ENCODE peak calls at places on chromosomes 5 and 9, in eight cellular contexts. One of them, this sample, is unnamed.

GRCh38 chr9:126334626-126335621 is 8.3 kb downstream of the MVB12B start:
- DNase-seq in H9: no peak
- DNase-seq in A549: no peak
- DNase-seq in IMR-90: peak; percentile 33
- DNase-seq in cardiac muscle cell: no peak
- DNase-seq in right cardiac atrium: no peak
- DNase-seq in mesendoderm: no peak
- DNase-seq in mammary epithelial cell: no peak
- DNase-seq in this sample: no peak

GRCh38 chr5:143913008-143913752 is 101.2 kb downstream of the HMHB1 start:
- DNase-seq in H9: no peak
- DNase-seq in A549: peak; percentile 74
- DNase-seq in IMR-90: peak; percentile 91
- DNase-seq in cardiac muscle cell: no peak
- DNase-seq in right cardiac atrium: no peak
- DNase-seq in mesendoderm: no peak
- DNase-seq in mammary epithelial cell: peak; percentile 93
- DNase-seq in this sample: no peak

GRCh38 chr5:178115136-178115834 is 2.0 kb downstream of the N4BP3 start:
- DNase-seq in H9: peak; percentile 93
- DNase-seq in A549: no peak
- DNase-seq in IMR-90: no peak
- DNase-seq in cardiac muscle cell: no peak
- DNase-seq in right cardiac atrium: no peak
- DNase-seq in mesendoderm: peak; percentile 92
- DNase-seq in mammary epithelial cell: no peak
- DNase-seq in this sample: no peak

GRCh38 chr9:75903785-75904360 is 13.4 kb downstream of the PCSK5 start:
- DNase-seq in H9: no peak
- DNase-seq in A549: peak; percentile 62
- DNase-seq in IMR-90: peak; percentile 17
- DNase-seq in cardiac muscle cell: no peak
- DNase-seq in right cardiac atrium: no peak
- DNase-seq in mesendoderm: peak; percentile 78
- DNase-seq in mammary epithelial cell: peak; percentile 72
- DNase-seq in this sample: peak; percentile 41

GRCh38 chr5:135055385-135055784 is 21.4 kb upstream of the PITX1 start:
- DNase-seq in H9: no peak
- DNase-seq in A549: no peak
- DNase-seq in IMR-90: no peak
- DNase-seq in cardiac muscle cell: no peak
- DNase-seq in right cardiac atrium: no peak
- DNase-seq in mesendoderm: no peak
- DNase-seq in mammary epithelial cell: no peak
- DNase-seq in this sample: no peak

GRCh38 chr5:98679963-98680362 is 93.5 kb upstream of the RGMB start:
- DNase-seq in H9: no peak
- DNase-seq in A549: no peak
- DNase-seq in IMR-90: peak; percentile 59
- DNase-seq in cardiac muscle cell: no peak
- DNase-seq in right cardiac atrium: no peak
- DNase-seq in mesendoderm: peak; percentile 82
- DNase-seq in mammary epithelial cell: no peak
- DNase-seq in this sample: no peak

GRCh38 chr9:130824616-130825015 is 10.4 kb upstream of the ABL1 start:
- DNase-seq in H9: no peak
- DNase-seq in A549: no peak
- DNase-seq in IMR-90: no peak
- DNase-seq in cardiac muscle cell: no peak
- DNase-seq in right cardiac atrium: no peak
- DNase-seq in mesendoderm: no peak
- DNase-seq in mammary epithelial cell: no peak
- DNase-seq in this sample: no peak

GRCh38 chr5:22621084-22621483 is 232.1 kb downstream of the CDH12 start:
- DNase-seq in H9: peak; percentile 34
- DNase-seq in A549: no peak
- DNase-seq in IMR-90: no peak
- DNase-seq in cardiac muscle cell: no peak
- DNase-seq in right cardiac atrium: no peak
- DNase-seq in mesendoderm: peak; percentile 47
- DNase-seq in mammary epithelial cell: no peak
- DNase-seq in this sample: no peak

GRCh38 chr5:31408814-31409213 is 123.1 kb downstream of the DROSHA start:
- DNase-seq in H9: no peak
- DNase-seq in A549: no peak
- DNase-seq in IMR-90: peak; percentile 74
- DNase-seq in cardiac muscle cell: peak; percentile 24
- DNase-seq in right cardiac atrium: no peak
- DNase-seq in mesendoderm: peak; percentile 68
- DNase-seq in mammary epithelial cell: peak; percentile 90
- DNase-seq in this sample: no peak

GRCh38 chr5:68565427-68565826 is 349.9 kb downstream of the PIK3R1 start:
- DNase-seq in H9: no peak
- DNase-seq in A549: no peak
- DNase-seq in IMR-90: no peak
- DNase-seq in cardiac muscle cell: no peak
- DNase-seq in right cardiac atrium: no peak
- DNase-seq in mesendoderm: no peak
- DNase-seq in mammary epithelial cell: no peak
- DNase-seq in this sample: no peak

GRCh38 chr9:101693937-101694336 is 44.5 kb downstream of the GRIN3A start:
- DNase-seq in H9: no peak
- DNase-seq in A549: no peak
- DNase-seq in IMR-90: no peak
- DNase-seq in cardiac muscle cell: no peak
- DNase-seq in right cardiac atrium: no peak
- DNase-seq in mesendoderm: no peak
- DNase-seq in mammary epithelial cell: no peak
- DNase-seq in this sample: no peak

GRCh38 chr9:136099547-136099946 is 4.5 kb upstream of the NACC2 start:
- DNase-seq in H9: no peak
- DNase-seq in A549: no peak
- DNase-seq in IMR-90: no peak
- DNase-seq in cardiac muscle cell: no peak
- DNase-seq in right cardiac atrium: no peak
- DNase-seq in mesendoderm: no peak
- DNase-seq in mammary epithelial cell: no peak
- DNase-seq in this sample: no peak

GRCh38 chr5:136840601-136841000 is 475.3 kb upstream of the TRPC7 start:
- DNase-seq in H9: no peak
- DNase-seq in A549: no peak
- DNase-seq in IMR-90: no peak
- DNase-seq in cardiac muscle cell: no peak
- DNase-seq in right cardiac atrium: no peak
- DNase-seq in mesendoderm: no peak
- DNase-seq in mammary epithelial cell: no peak
- DNase-seq in this sample: no peak

GRCh38 chr5:142636093-142636492 is 49.8 kb downstream of the FGF1 start:
- DNase-seq in H9: no peak
- DNase-seq in A549: no peak
- DNase-seq in IMR-90: no peak
- DNase-seq in cardiac muscle cell: no peak
- DNase-seq in right cardiac atrium: no peak
- DNase-seq in mesendoderm: no peak
- DNase-seq in mammary epithelial cell: no peak
- DNase-seq in this sample: no peak

GRCh38 chr9:89444212-89444611 is 53.7 kb downstream of the SEMA4D start:
- DNase-seq in H9: no peak
- DNase-seq in A549: no peak
- DNase-seq in IMR-90: no peak
- DNase-seq in cardiac muscle cell: peak; percentile 45
- DNase-seq in right cardiac atrium: no peak
- DNase-seq in mesendoderm: no peak
- DNase-seq in mammary epithelial cell: no peak
- DNase-seq in this sample: no peak

GRCh38 chr5:37495210-37495609 is 116.1 kb downstream of the WDR70 start:
- DNase-seq in H9: no peak
- DNase-seq in A549: no peak
- DNase-seq in IMR-90: peak; percentile 39
- DNase-seq in cardiac muscle cell: no peak
- DNase-seq in right cardiac atrium: no peak
- DNase-seq in mesendoderm: peak; percentile 14
- DNase-seq in mammary epithelial cell: peak; percentile 14
- DNase-seq in this sample: no peak

GRCh38 chr9:89427621-89428221 is 70.2 kb downstream of the SEMA4D start:
- DNase-seq in H9: no peak
- DNase-seq in A549: no peak
- DNase-seq in IMR-90: peak; percentile 49
- DNase-seq in cardiac muscle cell: no peak
- DNase-seq in right cardiac atrium: no peak
- DNase-seq in mesendoderm: no peak
- DNase-seq in mammary epithelial cell: no peak
- DNase-seq in this sample: no peak

GRCh38 chr9:112166176-112167140 is 8.6 kb downstream of the SUSD1 start:
- DNase-seq in H9: no peak
- DNase-seq in A549: peak; percentile 51
- DNase-seq in IMR-90: peak; percentile 14
- DNase-seq in cardiac muscle cell: no peak
- DNase-seq in right cardiac atrium: no peak
- DNase-seq in mesendoderm: peak; percentile 31
- DNase-seq in mammary epithelial cell: peak; percentile 98
- DNase-seq in this sample: no peak

GRCh38 chr5:169798906-169799660 is 162.0 kb downstream of the DOCK2 start:
- DNase-seq in H9: no peak
- DNase-seq in A549: no peak
- DNase-seq in IMR-90: no peak
- DNase-seq in cardiac muscle cell: no peak
- DNase-seq in right cardiac atrium: no peak
- DNase-seq in mesendoderm: no peak
- DNase-seq in mammary epithelial cell: no peak
- DNase-seq in this sample: no peak
- H3K27ac ChIP-seq in H9: no peak overlapping the region
- H3K27ac ChIP-seq in A549: no peak overlapping the region
- H3K27ac ChIP-seq in IMR-90: no peak overlapping the region
- H3K27ac ChIP-seq in cardiac muscle cell: no peak overlapping the region
- H3K27ac ChIP-seq in right cardiac atrium: no peak overlapping the region
- H3K27ac ChIP-seq in mesendoderm: peak overlapping the region; percentile 16
- H3K27ac ChIP-seq in mammary epithelial cell: no peak overlapping the region
- H3K27ac ChIP-seq in this sample: no peak overlapping the region

DNA sequence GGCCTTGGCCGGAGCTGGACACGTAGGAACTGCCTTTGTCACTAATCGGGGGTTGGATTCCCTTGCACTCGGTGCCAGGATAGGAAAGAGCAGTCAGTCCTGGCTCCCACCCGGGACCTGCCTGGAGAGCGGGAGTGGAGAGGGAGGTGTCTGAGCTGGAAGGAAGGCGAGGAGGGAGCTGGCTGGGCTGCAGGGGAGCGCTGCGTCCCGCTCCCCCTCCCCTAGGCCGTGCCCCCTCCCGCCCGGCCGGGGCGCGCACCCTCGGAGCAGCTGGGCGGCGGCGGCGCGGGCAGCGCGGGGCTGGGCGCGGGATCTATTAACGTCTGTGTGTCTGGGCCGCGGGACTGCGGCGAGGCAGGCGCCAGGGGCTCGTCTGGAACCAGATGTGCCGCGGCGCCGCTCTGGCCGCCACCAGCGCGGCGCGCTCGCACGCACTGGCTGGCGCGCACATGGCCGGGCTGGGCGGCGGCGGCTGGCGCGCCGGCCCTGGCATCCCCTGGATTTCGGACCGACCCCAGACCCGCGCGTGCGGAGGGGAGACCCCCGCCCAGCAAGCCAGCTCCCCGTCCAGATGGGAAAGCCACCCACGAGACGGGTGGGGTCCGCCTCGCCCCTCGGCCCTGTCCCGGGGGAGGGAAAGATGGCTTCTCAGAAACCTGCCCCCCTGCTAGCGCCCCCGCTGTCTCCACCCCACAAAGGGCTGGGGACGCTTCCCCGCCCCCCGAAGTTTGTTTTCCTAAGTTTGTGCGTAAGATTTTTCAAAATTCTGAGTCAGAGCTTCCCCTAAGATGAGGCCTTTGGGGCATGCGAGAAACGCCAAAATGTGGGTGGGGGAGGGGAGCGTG is 31.9 kb downstream of the PRRX2 start:
- DNase-seq in H9: peak; percentile 54
- DNase-seq in A549: peak; percentile 60
- DNase-seq in IMR-90: peak; percentile 78
- DNase-seq in cardiac muscle cell: peak; percentile 75
- DNase-seq in right cardiac atrium: peak; percentile 87
- DNase-seq in mesendoderm: peak; percentile 47
- DNase-seq in mammary epithelial cell: no peak
- DNase-seq in this sample: peak; percentile 75
- H3K27ac ChIP-seq in H9: no peak overlapping the region
- H3K27ac ChIP-seq in A549: peak overlapping the region; percentile 97
- H3K27ac ChIP-seq in IMR-90: peak overlapping the region; percentile 96
- H3K27ac ChIP-seq in cardiac muscle cell: no peak overlapping the region
- H3K27ac ChIP-seq in right cardiac atrium: peak overlapping the region; percentile 86
- H3K27ac ChIP-seq in mesendoderm: no peak overlapping the region
- H3K27ac ChIP-seq in mammary epithelial cell: no peak overlapping the region
- H3K27ac ChIP-seq in this sample: peak overlapping the region; percentile 98

DNA sequence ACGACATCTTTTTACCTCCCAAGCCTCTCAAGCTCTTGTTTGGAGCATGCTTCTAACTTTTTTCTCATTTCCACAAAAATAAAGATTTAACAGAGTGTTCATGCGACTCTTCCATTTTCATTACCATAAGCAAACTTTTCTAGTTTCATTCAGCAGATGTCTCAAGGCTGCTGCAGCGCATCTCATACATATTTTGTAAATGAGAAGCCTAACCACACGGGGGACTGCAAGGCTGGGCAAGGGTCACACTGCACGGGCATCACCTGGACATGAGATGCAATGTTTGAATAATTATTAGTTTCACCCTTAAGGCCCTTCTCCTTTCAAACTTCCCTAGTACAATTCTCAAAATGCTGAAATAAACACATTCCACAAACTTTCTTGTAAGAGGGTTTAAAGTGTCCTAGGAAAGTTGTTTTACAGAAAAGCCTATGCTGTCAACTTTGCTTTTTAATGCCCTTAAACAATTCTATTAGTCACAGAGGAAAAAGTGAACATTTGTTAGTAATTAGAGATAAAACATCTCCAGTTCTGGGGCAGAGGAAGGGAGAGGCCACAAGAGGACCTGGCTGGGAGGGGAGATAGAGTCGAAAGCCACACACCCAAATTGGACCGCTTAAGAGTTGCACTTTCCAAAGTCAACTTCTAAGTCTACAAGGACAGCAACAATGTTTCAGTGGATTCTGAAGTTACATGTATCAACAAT is 1.3 kb downstream of the DENND1A start:
- DNase-seq in H9: no peak
- DNase-seq in A549: no peak
- DNase-seq in IMR-90: peak; percentile 41
- DNase-seq in cardiac muscle cell: no peak
- DNase-seq in right cardiac atrium: no peak
- DNase-seq in mesendoderm: no peak
- DNase-seq in mammary epithelial cell: no peak
- DNase-seq in this sample: no peak
- H3K27ac ChIP-seq in H9: no peak overlapping the region
- H3K27ac ChIP-seq in A549: peak overlapping the region; percentile 100
- H3K27ac ChIP-seq in IMR-90: no peak overlapping the region
- H3K27ac ChIP-seq in cardiac muscle cell: no peak overlapping the region
- H3K27ac ChIP-seq in right cardiac atrium: peak overlapping the region; percentile 0
- H3K27ac ChIP-seq in mesendoderm: no peak overlapping the region
- H3K27ac ChIP-seq in mammary epithelial cell: peak overlapping the region; percentile 9
- H3K27ac ChIP-seq in this sample: no peak overlapping the region

GRCh38 chr5:128472919-128473318 is 65.1 kb downstream of the FBN2 start:
- DNase-seq in H9: no peak
- DNase-seq in A549: no peak
- DNase-seq in IMR-90: no peak
- DNase-seq in cardiac muscle cell: no peak
- DNase-seq in right cardiac atrium: no peak
- DNase-seq in mesendoderm: no peak
- DNase-seq in mammary epithelial cell: no peak
- DNase-seq in this sample: no peak
- H3K27ac ChIP-seq in H9: no peak overlapping the region
- H3K27ac ChIP-seq in A549: no peak overlapping the region
- H3K27ac ChIP-seq in IMR-90: no peak overlapping the region
- H3K27ac ChIP-seq in cardiac muscle cell: peak overlapping the region; percentile 92
- H3K27ac ChIP-seq in right cardiac atrium: no peak overlapping the region
- H3K27ac ChIP-seq in mesendoderm: no peak overlapping the region
- H3K27ac ChIP-seq in mammary epithelial cell: no peak overlapping the region
- H3K27ac ChIP-seq in this sample: no peak overlapping the region

GRCh38 chr5:59773286-59773685 is 120.2 kb downstream of the PDE4D start:
- DNase-seq in H9: no peak
- DNase-seq in A549: no peak
- DNase-seq in IMR-90: no peak
- DNase-seq in cardiac muscle cell: no peak
- DNase-seq in right cardiac atrium: no peak
- DNase-seq in mesendoderm: peak; percentile 48
- DNase-seq in mammary epithelial cell: peak; percentile 71
- DNase-seq in this sample: no peak
- H3K27ac ChIP-seq in H9: no peak overlapping the region
- H3K27ac ChIP-seq in A549: peak overlapping the region; percentile 69
- H3K27ac ChIP-seq in IMR-90: no peak overlapping the region
- H3K27ac ChIP-seq in cardiac muscle cell: no peak overlapping the region
- H3K27ac ChIP-seq in right cardiac atrium: no peak overlapping the region
- H3K27ac ChIP-seq in mesendoderm: no peak overlapping the region
- H3K27ac ChIP-seq in mammary epithelial cell: peak overlapping the region; percentile 2
- H3K27ac ChIP-seq in this sample: no peak overlapping the region